ENCODE peak calls at places on chromosomes 1 and 21, in nine cellular contexts. One of them, this sample, is unnamed.

GRCh38 chr21:43978060-43978459 is 34.0 kb upstream of the TRAPPC10 start:
- DNase-seq in heart left ventricle: no peak
- DNase-seq in fibroblast of lung: no peak
- DNase-seq in fibroblast of mammary gland: no peak
- DNase-seq in keratinocyte: no peak
- DNase-seq in HFF-Myc: no peak
- DNase-seq in A549: no peak
- DNase-seq in foreskin fibroblast: no peak
- DNase-seq in stomach: no peak
- DNase-seq in this sample: no peak

GRCh38 chr1:151574575-151575529 is 34.7 kb downstream of the TUFT1 start:
- DNase-seq in heart left ventricle: no peak
- DNase-seq in fibroblast of lung: peak
- DNase-seq in fibroblast of mammary gland: peak
- DNase-seq in keratinocyte: peak
- DNase-seq in HFF-Myc: peak
- DNase-seq in A549: peak
- DNase-seq in foreskin fibroblast: peak
- DNase-seq in stomach: peak
- DNase-seq in this sample: peak

GRCh38 chr1:25826571-25826970 is 6.8 kb downstream of the MTFR1L start:
- DNase-seq in heart left ventricle: no peak
- DNase-seq in fibroblast of lung: no peak
- DNase-seq in fibroblast of mammary gland: no peak
- DNase-seq in keratinocyte: no peak
- DNase-seq in HFF-Myc: no peak
- DNase-seq in A549: no peak
- DNase-seq in foreskin fibroblast: no peak
- DNase-seq in stomach: no peak
- DNase-seq in this sample: no peak

GRCh38 chr1:6109688-6110087 is 64.0 kb downstream of the KCNAB2 start:
- DNase-seq in heart left ventricle: peak
- DNase-seq in fibroblast of lung: no peak
- DNase-seq in fibroblast of mammary gland: no peak
- DNase-seq in keratinocyte: no peak
- DNase-seq in HFF-Myc: no peak
- DNase-seq in A549: no peak
- DNase-seq in foreskin fibroblast: no peak
- DNase-seq in stomach: no peak
- DNase-seq in this sample: no peak

GRCh38 chr1:68128157-68128556 is 77.7 kb upstream of the DIRAS3 start:
- DNase-seq in heart left ventricle: no peak
- DNase-seq in fibroblast of lung: peak
- DNase-seq in fibroblast of mammary gland: peak
- DNase-seq in keratinocyte: no peak
- DNase-seq in HFF-Myc: no peak
- DNase-seq in A549: no peak
- DNase-seq in foreskin fibroblast: peak
- DNase-seq in stomach: no peak
- DNase-seq in this sample: peak

GRCh38 chr1:211344335-211344664 is 17.7 kb downstream of the TRAF5 start:
- DNase-seq in heart left ventricle: no peak
- DNase-seq in fibroblast of lung: peak
- DNase-seq in fibroblast of mammary gland: no peak
- DNase-seq in keratinocyte: no peak
- DNase-seq in HFF-Myc: no peak
- DNase-seq in A549: no peak
- DNase-seq in foreskin fibroblast: no peak
- DNase-seq in stomach: no peak
- DNase-seq in this sample: no peak

GRCh38 chr1:79128726-79129125 is 122.2 kb upstream of the ADGRL4 start:
- DNase-seq in heart left ventricle: no peak
- DNase-seq in fibroblast of lung: peak
- DNase-seq in fibroblast of mammary gland: peak
- DNase-seq in keratinocyte: no peak
- DNase-seq in HFF-Myc: peak
- DNase-seq in A549: peak
- DNase-seq in foreskin fibroblast: peak
- DNase-seq in stomach: no peak
- DNase-seq in this sample: peak

GRCh38 chr1:181391297-181391905 is 91.9 kb upstream of the CACNA1E start:
- DNase-seq in heart left ventricle: no peak
- DNase-seq in fibroblast of lung: no peak
- DNase-seq in fibroblast of mammary gland: no peak
- DNase-seq in keratinocyte: no peak
- DNase-seq in HFF-Myc: no peak
- DNase-seq in A549: no peak
- DNase-seq in foreskin fibroblast: no peak
- DNase-seq in stomach: no peak
- DNase-seq in this sample: no peak

GRCh38 chr1:217274927-217275616 is 355.8 kb downstream of the GPATCH2 start:
- DNase-seq in heart left ventricle: no peak
- DNase-seq in fibroblast of lung: peak
- DNase-seq in fibroblast of mammary gland: peak
- DNase-seq in keratinocyte: peak
- DNase-seq in HFF-Myc: no peak
- DNase-seq in A549: no peak
- DNase-seq in foreskin fibroblast: peak
- DNase-seq in stomach: no peak
- DNase-seq in this sample: peak

GRCh38 chr1:41512701-41513387 is 28.4 kb upstream of the EDN2 start:
- DNase-seq in heart left ventricle: no peak
- DNase-seq in fibroblast of lung: no peak
- DNase-seq in fibroblast of mammary gland: no peak
- DNase-seq in keratinocyte: no peak
- DNase-seq in HFF-Myc: no peak
- DNase-seq in A549: no peak
- DNase-seq in foreskin fibroblast: no peak
- DNase-seq in stomach: no peak
- DNase-seq in this sample: no peak

GRCh38 chr1:200960236-200960947 is 63.1 kb downstream of the KIF21B start:
- DNase-seq in heart left ventricle: no peak
- DNase-seq in fibroblast of lung: no peak
- DNase-seq in fibroblast of mammary gland: no peak
- DNase-seq in keratinocyte: no peak
- DNase-seq in HFF-Myc: no peak
- DNase-seq in A549: no peak
- DNase-seq in foreskin fibroblast: no peak
- DNase-seq in stomach: no peak
- DNase-seq in this sample: no peak

GRCh38 chr1:209823143-209824041 is 4.4 kb upstream of the UTP25 start:
- DNase-seq in heart left ventricle: no peak
- DNase-seq in fibroblast of lung: peak
- DNase-seq in fibroblast of mammary gland: peak
- DNase-seq in keratinocyte: no peak
- DNase-seq in HFF-Myc: peak
- DNase-seq in A549: peak
- DNase-seq in foreskin fibroblast: peak
- DNase-seq in stomach: no peak
- DNase-seq in this sample: peak

GRCh38 chr1:99660496-99660895 is 14.6 kb downstream of the PALMD start:
- DNase-seq in heart left ventricle: no peak
- DNase-seq in fibroblast of lung: no peak
- DNase-seq in fibroblast of mammary gland: no peak
- DNase-seq in keratinocyte: no peak
- DNase-seq in HFF-Myc: no peak
- DNase-seq in A549: no peak
- DNase-seq in foreskin fibroblast: no peak
- DNase-seq in stomach: no peak
- DNase-seq in this sample: no peak

GRCh38 chr1:46539968-46540367 is 11.5 kb downstream of the KNCN start:
- DNase-seq in heart left ventricle: no peak
- DNase-seq in fibroblast of lung: peak
- DNase-seq in fibroblast of mammary gland: peak
- DNase-seq in keratinocyte: no peak
- DNase-seq in HFF-Myc: no peak
- DNase-seq in A549: peak
- DNase-seq in foreskin fibroblast: peak
- DNase-seq in stomach: no peak
- DNase-seq in this sample: peak

GRCh38 chr1:192445849-192446489 is 129.2 kb downstream of the RGS21 start:
- DNase-seq in heart left ventricle: peak
- DNase-seq in fibroblast of lung: peak
- DNase-seq in fibroblast of mammary gland: peak
- DNase-seq in keratinocyte: no peak
- DNase-seq in HFF-Myc: peak
- DNase-seq in A549: peak
- DNase-seq in foreskin fibroblast: peak
- DNase-seq in stomach: peak
- DNase-seq in this sample: peak

GRCh38 chr1:229629251-229629650 is 3.2 kb downstream of the URB2 start:
- DNase-seq in heart left ventricle: no peak
- DNase-seq in fibroblast of lung: peak
- DNase-seq in fibroblast of mammary gland: peak
- DNase-seq in keratinocyte: no peak
- DNase-seq in HFF-Myc: no peak
- DNase-seq in A549: no peak
- DNase-seq in foreskin fibroblast: no peak
- DNase-seq in stomach: no peak
- DNase-seq in this sample: peak

GRCh38 chr21:46082638-46083270 is 15.2 kb upstream of the COL6A2 start:
- DNase-seq in heart left ventricle: peak
- DNase-seq in fibroblast of lung: no peak
- DNase-seq in fibroblast of mammary gland: no peak
- DNase-seq in keratinocyte: no peak
- DNase-seq in HFF-Myc: no peak
- DNase-seq in A549: no peak
- DNase-seq in foreskin fibroblast: no peak
- DNase-seq in stomach: no peak
- DNase-seq in this sample: no peak

GRCh38 chr1:54609301-54609921 is 13.9 kb downstream of the FAM151A start:
- DNase-seq in heart left ventricle: no peak
- DNase-seq in fibroblast of lung: no peak
- DNase-seq in fibroblast of mammary gland: no peak
- DNase-seq in keratinocyte: no peak
- DNase-seq in HFF-Myc: no peak
- DNase-seq in A549: no peak
- DNase-seq in foreskin fibroblast: no peak
- DNase-seq in stomach: no peak
- DNase-seq in this sample: no peak

DNA sequence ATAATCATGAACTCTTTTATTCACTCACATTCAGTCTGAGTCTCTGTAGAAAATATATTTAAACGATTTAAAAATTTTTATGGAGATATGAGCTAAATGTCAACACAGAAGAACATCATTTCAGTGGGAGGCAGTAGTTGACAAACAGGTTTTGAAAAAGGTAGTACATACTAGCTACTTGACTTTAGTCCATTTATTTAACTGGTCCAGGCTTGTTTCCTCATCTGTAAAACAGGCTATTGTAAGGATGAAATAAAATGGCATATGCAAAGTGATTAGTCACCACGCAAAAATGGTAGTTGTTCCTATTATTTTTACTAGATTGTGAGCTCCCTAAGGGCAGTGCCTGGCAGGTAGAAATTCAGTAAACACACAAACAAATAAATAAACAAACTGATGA is 75.2 kb downstream of the NTPCR start:
- DNase-seq in heart left ventricle: no peak
- DNase-seq in fibroblast of lung: peak
- DNase-seq in fibroblast of mammary gland: no peak
- DNase-seq in keratinocyte: peak
- DNase-seq in HFF-Myc: no peak
- DNase-seq in A549: no peak
- DNase-seq in foreskin fibroblast: peak
- DNase-seq in stomach: no peak
- DNase-seq in this sample: no peak
- TF ChIP-seq CTCF in heart left ventricle: no peak
- TF ChIP-seq CTCF in fibroblast of lung: no peak
- TF ChIP-seq CTCF in fibroblast of mammary gland: no peak
- TF ChIP-seq CTCF in keratinocyte: no peak
- TF ChIP-seq CTCF in HFF-Myc: no peak
- TF ChIP-seq CTCF in A549: no peak
- TF ChIP-seq CTCF in foreskin fibroblast: no peak
- TF ChIP-seq CTCF in stomach: no peak
- TF ChIP-seq CTCF in this sample: no peak

GRCh38 chr1:160540859-160541233 is 17.8 kb upstream of the SLAMF6 start:
- DNase-seq in heart left ventricle: no peak
- DNase-seq in fibroblast of lung: no peak
- DNase-seq in fibroblast of mammary gland: no peak
- DNase-seq in keratinocyte: no peak
- DNase-seq in HFF-Myc: no peak
- DNase-seq in A549: no peak
- DNase-seq in foreskin fibroblast: no peak
- DNase-seq in stomach: no peak
- DNase-seq in this sample: no peak
- H3K4me3 ChIP-seq in heart left ventricle: no peak
- H3K4me3 ChIP-seq in fibroblast of lung: no peak
- H3K4me3 ChIP-seq in fibroblast of mammary gland: no peak
- H3K4me3 ChIP-seq in keratinocyte: no peak
- H3K4me3 ChIP-seq in HFF-Myc: no peak
- H3K4me3 ChIP-seq in A549: no peak
- H3K4me3 ChIP-seq in foreskin fibroblast: no peak
- H3K4me3 ChIP-seq in stomach: no peak
- H3K4me3 ChIP-seq in this sample: no peak

GRCh38 chr1:160838876-160839275 is 23.8 kb downstream of the CD244 start:
- DNase-seq in heart left ventricle: no peak
- DNase-seq in fibroblast of lung: no peak
- DNase-seq in fibroblast of mammary gland: no peak
- DNase-seq in keratinocyte: no peak
- DNase-seq in HFF-Myc: no peak
- DNase-seq in A549: no peak
- DNase-seq in foreskin fibroblast: no peak
- DNase-seq in stomach: no peak
- DNase-seq in this sample: no peak

GRCh38 chr1:160837558-160838205 is 25.0 kb downstream of the CD244 start:
- DNase-seq in heart left ventricle: peak
- DNase-seq in fibroblast of lung: peak
- DNase-seq in fibroblast of mammary gland: no peak
- DNase-seq in keratinocyte: no peak
- DNase-seq in HFF-Myc: no peak
- DNase-seq in A549: no peak
- DNase-seq in foreskin fibroblast: no peak
- DNase-seq in stomach: peak
- DNase-seq in this sample: no peak

GRCh38 chr1:160836981-160837557 is 25.6 kb downstream of the CD244 start:
- DNase-seq in heart left ventricle: no peak
- DNase-seq in fibroblast of lung: no peak
- DNase-seq in fibroblast of mammary gland: no peak
- DNase-seq in keratinocyte: no peak
- DNase-seq in HFF-Myc: no peak
- DNase-seq in A549: no peak
- DNase-seq in foreskin fibroblast: no peak
- DNase-seq in stomach: no peak
- DNase-seq in this sample: peak

GRCh38 chr1:160836561-160836960 is 26.1 kb downstream of the CD244 start:
- DNase-seq in heart left ventricle: no peak
- DNase-seq in fibroblast of lung: no peak
- DNase-seq in fibroblast of mammary gland: no peak
- DNase-seq in keratinocyte: no peak
- DNase-seq in HFF-Myc: no peak
- DNase-seq in A549: no peak
- DNase-seq in foreskin fibroblast: no peak
- DNase-seq in stomach: no peak
- DNase-seq in this sample: no peak

GRCh38 chr1:160834945-160835565 is 27.6 kb downstream of the CD244 start:
- DNase-seq in heart left ventricle: no peak
- DNase-seq in fibroblast of lung: peak
- DNase-seq in fibroblast of mammary gland: peak
- DNase-seq in keratinocyte: no peak
- DNase-seq in HFF-Myc: no peak
- DNase-seq in A549: peak
- DNase-seq in foreskin fibroblast: peak
- DNase-seq in stomach: no peak
- DNase-seq in this sample: peak
- TF ChIP-seq CTCF in heart left ventricle: peak
- TF ChIP-seq CTCF in fibroblast of lung: peak
- TF ChIP-seq CTCF in fibroblast of mammary gland: peak
- TF ChIP-seq CTCF in keratinocyte: peak
- TF ChIP-seq CTCF in HFF-Myc: peak
- TF ChIP-seq CTCF in A549: peak
- TF ChIP-seq CTCF in foreskin fibroblast: peak
- TF ChIP-seq CTCF in stomach: peak
- TF ChIP-seq CTCF in this sample: peak

GRCh38 chr1:7885513-7886298 is 32.8 kb upstream of the UTS2 start:
- DNase-seq in heart left ventricle: no peak
- DNase-seq in fibroblast of lung: no peak
- DNase-seq in fibroblast of mammary gland: no peak
- DNase-seq in keratinocyte: peak
- DNase-seq in HFF-Myc: no peak
- DNase-seq in A549: peak
- DNase-seq in foreskin fibroblast: no peak
- DNase-seq in stomach: peak
- DNase-seq in this sample: no peak
- H3K4me3 ChIP-seq in heart left ventricle: no peak
- H3K4me3 ChIP-seq in fibroblast of lung: no peak
- H3K4me3 ChIP-seq in fibroblast of mammary gland: no peak
- H3K4me3 ChIP-seq in keratinocyte: peak
- H3K4me3 ChIP-seq in HFF-Myc: no peak
- H3K4me3 ChIP-seq in A549: no peak
- H3K4me3 ChIP-seq in foreskin fibroblast: no peak
- H3K4me3 ChIP-seq in stomach: peak
- H3K4me3 ChIP-seq in this sample: no peak

This sample was measured in fibroblast of the aortic adventitia.